ENCODE peak calls at places on chromosome 16, in eight cellular contexts. E is CD8-positive, alpha-beta T cell; M is colonic mucosa; Y is BE2C; I is CD4-positive, CD25-positive, alpha-beta regulatory T cell; Q is mucosa of descending colon; R is ascending aorta; V is breast epithelium. P is an unnamed sample. For H3K9me3, the result is how much of the 10 kb centered on the place peaks cover.

GRCh38 chr16:24430937-24431760 is 108.2 kb upstream of the RBBP6 start:
- DNase-seq in V (no peak), E (no peak), R (no peak), Y (no peak), I (no peak), Q (peak), M (no peak), P (no peak)

GRCh38 chr16:28304214-28304613 is 11.9 kb downstream of the SBK1 start:
- DNase-seq in Y (no peak), R (no peak), E (peak), I (no peak), M (no peak), V (no peak), Q (peak), P (no peak)

GRCh38 chr16:67431077-67431804 is at the start of gene HSD11B2:
- DNase-seq in M (peak), E (no peak), V (no peak), R (no peak), Q (no peak), Y (peak), I (no peak), P (peak)

GRCh38 chr16:46975908-46976470 is 2.5 kb upstream of the DNAJA2 start:
- DNase-seq in I (no peak), M (no peak), Q (no peak), V (no peak), R (no peak), E (no peak), Y (no peak), P (no peak)

GRCh38 chr16:85563031-85563430 is 50.1 kb upstream of the GSE1 start:
- DNase-seq in R (no peak), V (no peak), E (no peak), Q (no peak), Y (no peak), M (no peak), I (no peak), P (no peak)

GRCh38 chr16:80273635-80274538 is 266.9 kb upstream of the DYNLRB2 start:
- DNase-seq in Q (no peak), M (no peak), E (no peak), R (no peak), V (no peak), I (no peak), Y (no peak), P (no peak)

GRCh38 chr16:84597518-84598390 is 20.1 kb downstream of the COTL1 start:
- DNase-seq in E (peak), I (peak), Y (no peak), V (no peak), Q (no peak), M (no peak), R (no peak), P (no peak)

GRCh38 chr16:71467810-71468209 is 5.8 kb upstream of the ZNF23 start:
- DNase-seq in R (no peak), M (no peak), E (peak), V (no peak), I (peak), Y (no peak), Q (peak), P (peak)

GRCh38 chr16:68417711-68418301 is 30.5 kb downstream of the SMPD3 start:
- DNase-seq in Y (no peak), Q (peak), R (no peak), E (peak), M (peak), V (peak), I (peak), P (peak)

GRCh38 chr16:31201511-31202401 is 804 bp downstream of the PYCARD start:
- DNase-seq in Q (peak), Y (peak), M (peak), R (no peak), E (no peak), V (no peak), I (peak), P (no peak)

GRCh38 chr16:77289331-77289809 is 90.2 kb downstream of the SYCE1L start:
- DNase-seq in E (no peak), I (no peak), V (no peak), Y (no peak), Q (no peak), M (no peak), R (no peak), P (no peak)

GRCh38 chr16:48498761-48499600 is 111.0 kb downstream of the N4BP1 start:
- DNase-seq in I (no peak), Q (peak), M (peak), E (no peak), R (no peak), Y (no peak), V (no peak), P (no peak)

GRCh38 chr16:17364319-17365210 is 106.2 kb downstream of the XYLT1 start:
- DNase-seq in I (peak), Y (no peak), R (no peak), E (peak), Q (no peak), M (no peak), V (no peak), P (peak)

GRCh38 chr16:1261131-1261917 is 5.5 kb downstream of the TPSD1 start:
- DNase-seq in Y (peak), M (no peak), R (no peak), V (no peak), I (no peak), Q (no peak), E (no peak), P (no peak)

GRCh38 chr16:12392585-12393089 is 411.1 kb downstream of the CPPED1 start:
- DNase-seq in E (no peak), V (no peak), M (no peak), Y (no peak), I (no peak), Q (no peak), R (no peak), P (no peak)

GRCh38 chr16:30951785-30952184 is 2.9 kb downstream of the ORAI3 start:
- DNase-seq in Q (peak), M (peak), R (peak), V (no peak), E (no peak), Y (no peak), I (no peak), P (no peak)

GRCh38 chr16:16161319-16161718 is 62.0 kb downstream of the ABCC6 start:
- DNase-seq in Q (no peak), R (no peak), E (no peak), M (no peak), V (no peak), I (no peak), Y (no peak), P (no peak)

GRCh38 chr16:49661465-49662187 is 194.3 kb downstream of the ZNF423 start:
- DNase-seq in R (no peak), E (no peak), I (no peak), M (no peak), Y (peak), Q (no peak), V (no peak), P (no peak)

GRCh38 chr16:67544329-67544841 is 15.8 kb downstream of the RIPOR1 start:
- DNase-seq in I (no peak), R (no peak), M (no peak), E (no peak), Y (no peak), Q (no peak), V (no peak), P (no peak)

GRCh38 chr16:69193860-69194259 is 6.9 kb downstream of the SNTB2 start:
- DNase-seq in R (no peak), I (no peak), E (no peak), M (no peak), Q (no peak), Y (no peak), V (no peak), P (no peak)

GRCh38 chr16:71737501-71737900 is 13.0 kb upstream of the PHLPP2 start:
- DNase-seq in R (no peak), E (no peak), V (no peak), I (no peak), Y (no peak), Q (no peak), M (no peak), P (no peak)

GRCh38 chr16:66521951-66522771 is 27.8 kb downstream of the TK2 start:
- DNase-seq in I (peak), R (no peak), M (peak), Q (peak), V (no peak), Y (no peak), E (peak), P (peak)

GRCh38 chr16:70705056-70705455 is 19.2 kb upstream of the MTSS2 start:
- DNase-seq in E (no peak), Y (no peak), Q (no peak), R (no peak), V (no peak), I (no peak), M (no peak), P (no peak)

GRCh38 chr16:77375396-77375795 is 59.4 kb downstream of the ADAMTS18 start:
- DNase-seq in V (no peak), M (no peak), I (no peak), Q (no peak), E (no peak), R (no peak), Y (no peak), P (no peak)

GRCh38 chr16:19143241-19143640 is 24.8 kb upstream of the SYT17 start:
- DNase-seq in E (no peak), R (no peak), I (no peak), Q (no peak), Y (peak), M (no peak), V (no peak), P (no peak)

GRCh38 chr16:24046442-24046841 is 209.7 kb upstream of the CACNG3 start:
- DNase-seq in M (no peak), Y (no peak), V (no peak), E (no peak), Q (no peak), I (no peak), R (no peak), P (no peak)

GRCh38 chr16:47847220-47847970 is 308.4 kb downstream of the ABCC12 start:
- DNase-seq in Y (no peak), I (no peak), R (no peak), E (no peak), V (no peak), M (no peak), Q (no peak), P (no peak)

GRCh38 chr16:30358577-30358936 is 3.4 kb upstream of the CD2BP2 start:
- DNase-seq in R (no peak), Q (no peak), E (no peak), V (no peak), I (no peak), Y (no peak), M (no peak), P (no peak)

GRCh38 chr16:54938351-54939346 is 8.0 kb downstream of the IRX5 start:
- DNase-seq in R (no peak), Y (no peak), V (peak), Q (no peak), E (no peak), I (no peak), M (no peak), P (no peak)

GRCh38 chr16:64153718-64154117 is 968.1 kb downstream of the CDH11 start:
- DNase-seq in E (no peak), R (no peak), I (no peak), Q (no peak), V (no peak), Y (no peak), M (no peak), P (no peak)

GRCh38 chr16:48384305-48384981 is 770 bp downstream of the SIAH1 start:
- DNase-seq in M (peak), I (peak), Q (peak), Y (peak), V (peak), E (peak), R (peak), P (peak)

GRCh38 chr16:89642574-89642973 is 14.9 kb downstream of the CHMP1A start:
- DNase-seq in R (no peak), M (no peak), Y (no peak), V (no peak), I (no peak), E (no peak), Q (no peak), P (no peak)

GRCh38 chr16:12901204-12901596 is 198 bp upstream of the SHISA9 start:
- DNase-seq in R (no peak), Q (no peak), E (no peak), V (no peak), M (no peak), Y (no peak), I (no peak), P (no peak)

GRCh38 chr16:70512456-70512855 is 10.9 kb downstream of the COG4 start:
- DNase-seq in M (no peak), E (no peak), Q (no peak), V (no peak), Y (no peak), R (no peak), I (no peak), P (no peak)

DNA sequence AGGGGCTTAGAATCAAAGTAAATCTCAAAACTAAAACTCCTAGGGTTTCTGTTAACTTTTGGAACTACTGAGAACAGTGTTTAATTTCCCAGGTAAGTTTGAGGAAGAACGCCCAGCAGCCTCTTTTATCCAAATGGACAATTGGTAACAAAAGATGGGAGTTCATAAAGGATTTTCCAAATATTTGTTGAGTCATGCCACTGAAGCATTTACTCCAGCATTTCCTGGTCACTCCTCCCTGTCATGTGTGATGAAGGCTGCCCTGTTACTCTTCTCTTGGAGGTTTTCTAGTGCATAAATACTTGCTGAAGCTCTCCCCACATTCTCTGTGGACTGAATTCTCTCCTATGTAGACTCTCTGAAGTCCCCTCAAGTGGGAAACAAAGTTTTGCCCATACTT is 16.5 kb downstream of the ZNF75A start:
- DNase-seq in V (no peak), R (no peak), Q (no peak), E (no peak), Y (no peak), M (no peak), I (no peak), P (no peak)
- H3K9me3 ChIP-seq in V (half or more), R (half or more), Q (half or more), E (under half), Y (under half), M (under half), I (half or more), P (under half)

GRCh38 chr16:59754854-59755253 is 1020.7 kb upstream of the GOT2 start:
- DNase-seq in Q (no peak), R (no peak), I (no peak), E (no peak), V (no peak), Y (no peak), M (no peak), P (no peak)

GRCh38 chr16:59758848-59759247 is 1024.7 kb upstream of the GOT2 start:
- DNase-seq in Y (no peak), R (no peak), I (no peak), M (no peak), E (no peak), Q (no peak), V (no peak), P (no peak)
- H3K9me3 ChIP-seq in Y (under half), R (under half), I (under half), M (under half), E (under half), Q (half or more), V (under half), P (under half)

DNA sequence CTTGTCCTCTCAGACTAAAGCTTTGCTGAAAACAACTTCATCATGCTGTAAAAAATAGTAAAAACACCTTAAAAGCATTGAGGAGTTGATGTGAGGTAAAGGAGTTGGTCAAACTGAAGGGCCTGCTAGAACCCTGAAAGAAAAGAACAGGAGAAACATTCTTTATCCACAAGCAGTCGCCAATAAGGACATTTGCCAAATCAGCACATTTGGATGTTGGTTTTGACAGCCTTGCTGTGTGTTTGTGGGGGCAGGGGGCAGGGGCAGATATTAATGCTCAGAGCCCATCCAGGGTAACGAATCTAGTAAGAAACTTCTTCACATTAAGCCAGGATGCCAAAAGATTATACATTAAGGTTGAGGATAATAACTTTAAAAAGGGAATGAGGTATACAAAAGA is 399.9 kb upstream of the ZFHX3 start:
- DNase-seq in M (no peak), R (no peak), E (no peak), Q (no peak), V (no peak), Y (no peak), I (no peak), P (no peak)
- H3K9me3 ChIP-seq in M (under half), R (under half), E (under half), Q (under half), V (under half), Y (under half), I (under half), P (under half)

GRCh38 chr16:35743101-35743692 is 2283.8 kb downstream of the TP53TG3F start:
- DNase-seq in E (no peak), R (no peak), Y (no peak), M (no peak), V (no peak), Q (no peak), I (no peak), P (no peak)
- H3K9me3 ChIP-seq in E (under half), R (under half), Y (under half), M (under half), V (under half), Q (half or more), I (half or more), P (under half)

GRCh38 chr16:88274847-88275246 is 107.9 kb upstream of the ZNF469 start:
- DNase-seq in I (no peak), M (no peak), Y (peak), R (no peak), E (no peak), V (no peak), Q (no peak), P (no peak)
- H3K9me3 ChIP-seq in I (under half), M (under half), Y (under half), R (under half), E (under half), V (under half), Q (under half), P (under half)

DNA sequence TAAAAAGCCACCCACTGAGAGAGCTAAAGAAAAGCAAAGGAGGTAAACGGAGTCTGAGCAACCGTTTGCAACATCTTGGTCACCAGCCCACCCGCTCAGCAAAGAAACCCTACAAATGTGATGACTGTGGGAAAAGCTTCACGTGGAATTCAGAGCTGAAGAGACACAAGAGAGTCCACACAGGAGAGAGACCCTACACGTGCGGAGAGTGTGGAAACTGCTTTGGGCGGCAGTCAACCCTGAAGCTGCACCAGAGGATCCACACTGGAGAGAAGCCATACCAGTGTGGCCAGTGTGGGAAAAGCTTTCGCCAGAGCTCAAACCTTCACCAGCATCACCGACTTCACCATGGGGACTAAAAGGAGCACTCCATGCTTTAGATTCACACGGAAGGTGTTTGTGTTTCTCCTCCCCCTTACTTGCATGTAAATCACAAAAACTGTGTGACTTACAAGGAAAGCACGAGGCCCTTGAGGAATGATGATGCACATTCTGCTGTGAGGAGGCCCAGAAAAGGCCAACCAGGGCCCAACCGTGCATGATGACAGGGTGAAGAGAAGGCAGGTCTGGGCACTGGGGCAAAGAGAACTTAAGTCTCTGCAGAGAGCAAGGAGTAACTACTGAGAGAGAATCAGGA is 7.7 kb downstream of the ZNF174 start:
- DNase-seq in M (no peak), E (no peak), Q (no peak), V (no peak), Y (no peak), R (no peak), I (no peak), P (no peak)
- H3K9me3 ChIP-seq in M (under half), E (under half), Q (half or more), V (half or more), Y (under half), R (half or more), I (half or more), P (under half)

GRCh38 chr16:35134471-35134870 is 1675.1 kb downstream of the TP53TG3F start:
- DNase-seq in R (no peak), Q (no peak), M (no peak), Y (no peak), E (no peak), V (no peak), I (no peak), P (no peak)
- H3K9me3 ChIP-seq in R (under half), Q (under half), M (under half), Y (under half), E (under half), V (under half), I (under half), P (under half)